ENCODE peak calls at places on chromosomes 2 and 18, in nine cellular contexts. F is K562; S is heart right ventricle; G is CD8-positive, alpha-beta T cell; B is astrocyte of the spinal cord; W is cardiac fibroblast; N is GM23338; P is NB4; L is IMR-90. O is an unnamed sample.

GRCh38 chr2:53103661-53104060 is 663.9 kb upstream of the CHAC2 start:
- DNase-seq in F (no peak), S (no peak), G (no peak), B (peak; percentile 22), W (no peak), N (no peak), P (no peak), L (no peak), O (no peak)

GRCh38 chr18:48547456-48548403 is 8.9 kb downstream of the CTIF start:
- DNase-seq in F (peak; percentile 30), S (no peak), G (no peak), B (peak; percentile 77), W (peak; percentile 65), N (peak; percentile 55), P (no peak), L (peak; percentile 90), O (peak; percentile 80)

GRCh38 chr2:42249284-42249683 is 80.1 kb downstream of the EML4 start:
- DNase-seq in F (no peak), S (no peak), G (no peak), B (no peak), W (no peak), N (no peak), P (peak; percentile 29), L (no peak), O (no peak)

GRCh38 chr2:191386938-191387536 is 141.8 kb downstream of the MYO1B start:
- DNase-seq in F (no peak), S (no peak), G (no peak), B (peak; percentile 86), W (peak; percentile 69), N (no peak), P (no peak), L (peak; percentile 89), O (no peak)

GRCh38 chr2:181697571-181697970 is 17.3 kb upstream of the NEUROD1 start:
- DNase-seq in F (no peak), S (no peak), G (no peak), B (no peak), W (no peak), N (no peak), P (peak; percentile 67), L (no peak), O (no peak)

GRCh38 chr2:159736048-159736447 is 23.7 kb downstream of the MARCHF7 start:
- DNase-seq in F (no peak), S (no peak), G (no peak), B (peak; percentile 17), W (peak; percentile 29), N (no peak), P (peak; percentile 23), L (peak; percentile 38), O (no peak)

GRCh38 chr18:43278401-43278800 is 1.1 kb upstream of the SYT4 start:
- DNase-seq in F (no peak), S (no peak), G (no peak), B (no peak), W (no peak), N (no peak), P (no peak), L (no peak), O (no peak)

GRCh38 chr2:209496586-209496982 is 72.7 kb downstream of the MAP2 start:
- DNase-seq in F (no peak), S (no peak), G (no peak), B (peak; percentile 77), W (peak; percentile 93), N (no peak), P (no peak), L (peak; percentile 40), O (no peak)

GRCh38 chr2:219569041-219569440 is 2.3 kb downstream of the OBSL1 start:
- DNase-seq in F (no peak), S (no peak), G (no peak), B (no peak), W (no peak), N (no peak), P (no peak), L (no peak), O (no peak)

GRCh38 chr2:74952575-74952974 is 5.9 kb upstream of the POLE4 start:
- DNase-seq in F (no peak), S (no peak), G (no peak), B (no peak), W (no peak), N (peak; percentile 25), P (no peak), L (no peak), O (no peak)

GRCh38 chr18:78293940-78294401 is 685.6 kb upstream of the SALL3 start:
- DNase-seq in F (no peak), S (no peak), G (no peak), B (no peak), W (no peak), N (no peak), P (no peak), L (no peak), O (no peak)

GRCh38 chr2:96824079-96824870 is 8.2 kb downstream of the CNNM3 start:
- DNase-seq in F (no peak), S (no peak), G (no peak), B (peak; percentile 56), W (peak; percentile 74), N (no peak), P (no peak), L (peak; percentile 83), O (no peak)

GRCh38 chr2:43467889-43468288 is 127.9 kb downstream of the THADA start:
- DNase-seq in F (no peak), S (no peak), G (no peak), B (peak; percentile 48), W (peak; percentile 45), N (no peak), P (no peak), L (peak; percentile 63), O (no peak)

GRCh38 chr2:40225670-40226069 is 226.2 kb downstream of the SLC8A1 start:
- DNase-seq in F (no peak), S (no peak), G (no peak), B (no peak), W (no peak), N (no peak), P (no peak), L (no peak), O (no peak)

GRCh38 chr2:240888130-240888889 is 7.6 kb downstream of the MAB21L4 start:
- DNase-seq in F (no peak), S (peak; percentile 11), G (no peak), B (no peak), W (no peak), N (peak; percentile 25), P (no peak), L (no peak), O (no peak)
- TF ChIP-seq CTCF in F (peak; percentile 16), S (no peak), G (no peak), B (no peak), W (no peak), N (no peak), P (no peak), L (no peak), O (no peak)

DNA sequence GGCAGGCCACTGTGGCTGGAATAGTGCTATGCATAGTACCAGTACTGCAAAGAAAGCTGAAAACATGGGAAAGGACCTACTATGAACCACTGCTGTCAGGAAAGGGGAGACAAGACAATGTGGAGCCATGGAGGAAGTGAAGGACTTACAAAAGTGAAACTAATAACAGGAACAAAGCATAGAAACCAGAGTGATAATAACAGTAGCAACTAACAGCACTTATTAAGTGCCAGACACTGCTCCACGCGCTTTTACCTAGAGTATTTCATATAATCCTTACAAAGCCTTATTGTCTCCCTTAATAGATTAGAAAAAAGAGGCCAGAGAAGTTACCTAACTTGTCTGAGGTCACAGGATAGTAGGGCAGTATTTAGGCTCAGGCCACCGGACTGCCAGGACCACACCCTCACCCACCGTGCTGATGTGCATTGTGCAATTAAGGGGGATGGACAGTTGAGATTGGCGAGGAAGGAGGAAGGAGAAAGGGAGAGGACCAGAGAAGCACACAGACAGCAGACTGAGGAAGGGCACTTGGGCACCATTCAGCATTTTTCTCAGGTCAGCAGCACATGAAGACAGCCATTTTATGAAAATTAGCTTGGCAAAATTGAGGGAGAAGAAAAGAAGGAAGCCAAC is 98.6 kb upstream of the NFU1 start:
- DNase-seq in F (no peak), S (no peak), G (no peak), B (no peak), W (no peak), N (no peak), P (peak; percentile 57), L (no peak), O (no peak)
- H3K4me3 ChIP-seq in F (no peak overlapping the region), S (no peak overlapping the region), G (no peak overlapping the region), B (no peak overlapping the region), W (no peak overlapping the region), N (no peak overlapping the region), P (no peak overlapping the region), L (no peak overlapping the region), O (no peak overlapping the region)

GRCh38 chr2:128037624-128038023 is 9.8 kb upstream of the SAP130 start:
- DNase-seq in F (peak; percentile 9), S (no peak), G (no peak), B (no peak), W (no peak), N (peak; percentile 35), P (peak; percentile 24), L (no peak), O (no peak)
- TF ChIP-seq CTCF in F (peak; percentile 20), S (no peak), G (no peak), B (no peak), W (no peak), N (peak; percentile 44), P (peak; percentile 17), L (no peak), O (no peak)

GRCh38 chr18:72869786-72870185 is 2.0 kb upstream of the NETO1 start:
- DNase-seq in F (no peak), S (no peak), G (no peak), B (peak; percentile 29), W (no peak), N (peak; percentile 52), P (no peak), L (no peak), O (no peak)

GRCh38 chr18:72867721-72868665 is at the start of gene NETO1:
- DNase-seq in F (no peak), S (no peak), G (no peak), B (peak; percentile 49), W (no peak), N (peak; percentile 72), P (no peak), L (no peak), O (no peak)

GRCh38 chr18:72868666-72869661 is 1.2 kb upstream of the NETO1 start:
- DNase-seq in F (no peak), S (no peak), G (no peak), B (peak; percentile 25), W (no peak), N (peak; percentile 50), P (no peak), L (no peak), O (no peak)

GRCh38 chr18:72866572-72866900 is 1.3 kb downstream of the NETO1 start:
- DNase-seq in F (no peak), S (no peak), G (no peak), B (no peak), W (no peak), N (no peak), P (no peak), L (no peak), O (no peak)

DNA sequence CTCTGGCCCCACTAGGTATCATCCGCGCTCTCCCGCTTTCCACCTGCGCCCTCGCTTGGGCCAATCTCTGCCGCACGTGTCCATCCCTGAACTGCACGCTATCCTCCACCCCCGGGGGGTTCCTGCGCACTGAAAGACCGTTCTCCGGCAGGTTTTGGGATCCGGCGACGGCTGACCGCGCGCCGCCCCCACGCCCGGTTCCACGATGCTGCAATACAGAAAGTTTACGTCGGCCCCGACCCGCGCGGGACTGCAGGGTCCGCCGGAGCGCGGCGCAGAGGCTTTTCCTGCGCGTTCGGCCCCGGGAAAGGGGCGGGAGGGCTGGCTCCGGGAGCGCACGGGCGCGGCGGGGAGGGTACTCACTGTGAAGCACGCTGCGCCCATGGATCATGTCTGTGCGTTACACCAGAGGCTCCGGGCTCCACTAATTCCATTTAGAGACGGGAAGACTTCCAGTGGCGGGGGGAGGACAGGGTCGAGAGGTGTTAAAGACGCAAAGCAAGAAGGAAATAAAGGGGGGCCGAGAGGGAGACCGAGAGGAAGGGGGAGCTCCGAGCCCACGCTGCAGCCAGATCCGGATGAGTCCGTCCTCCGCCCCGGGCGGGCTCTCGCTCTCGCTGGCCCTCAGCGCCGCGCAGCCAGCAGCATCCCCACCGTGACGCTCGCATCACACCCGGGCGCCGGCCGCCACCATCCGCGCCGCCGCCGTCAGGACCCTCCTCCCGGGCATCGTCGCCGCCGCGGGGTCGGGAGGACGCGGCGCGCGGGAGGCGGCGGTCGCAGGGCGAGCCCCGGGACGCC is 686 bp downstream of the NETO1 start:
- DNase-seq in F (no peak), S (no peak), G (no peak), B (peak; percentile 49), W (no peak), N (peak; percentile 60), P (no peak), L (no peak), O (no peak)
- H3K4me3 ChIP-seq in F (no peak overlapping the region), S (peak overlapping the region; percentile 34), G (no peak overlapping the region), B (peak overlapping the region; percentile 65), W (peak overlapping the region; percentile 42), N (peak overlapping the region; percentile 89), P (no peak overlapping the region), L (peak overlapping the region; percentile 25), O (peak overlapping the region; percentile 63)